ENCODE peak calls at places on chromosomes 2 and 18, in five cellular contexts. M is HCT116, R is K562, F is GM12878, W is HepG2. T is an unnamed sample.

GRCh38 chr2:26462511-26463251 is 15.2 kb downstream of the OTOF start:
- DNase-seq in M (peak), R (peak), F (no peak), W (peak), T (peak)

GRCh38 chr18:12048827-12049175 is 44.8 kb upstream of the ANKRD62 start:
- DNase-seq in M (no peak), R (no peak), F (no peak), W (no peak), T (no peak)

GRCh38 chr2:65377556-65378307 is 54.7 kb downstream of the SPRED2 start:
- DNase-seq in M (no peak), R (no peak), F (no peak), W (no peak), T (no peak)

GRCh38 chr2:84686783-84687442 is 170.6 kb downstream of the DNAH6 start:
- DNase-seq in M (no peak), R (no peak), F (no peak), W (peak), T (no peak)

GRCh38 chr2:137706786-137707613 is 257.3 kb upstream of the HNMT start:
- DNase-seq in M (no peak), R (no peak), F (no peak), W (no peak), T (no peak)

GRCh38 chr2:72096181-72096580 is 51.5 kb downstream of the CYP26B1 start:
- DNase-seq in M (no peak), R (no peak), F (no peak), W (no peak), T (no peak)

GRCh38 chr18:55406374-55407045 is 181.5 kb downstream of the TCF4 start:
- DNase-seq in M (no peak), R (no peak), F (no peak), W (no peak), T (no peak)

GRCh38 chr2:229392214-229392613 is 121.1 kb upstream of the PID1 start:
- DNase-seq in M (no peak), R (no peak), F (no peak), W (no peak), T (no peak)

GRCh38 chr2:232522014-232522854 is 2.0 kb downstream of the PRSS56 start:
- DNase-seq in M (no peak), R (peak), F (no peak), W (no peak), T (peak)

GRCh38 chr2:164890533-164890932 is 48.9 kb upstream of the COBLL1 start:
- DNase-seq in M (no peak), R (no peak), F (no peak), W (no peak), T (peak)

GRCh38 chr2:70999362-70999761 is 4.7 kb upstream of the TEX261 start:
- DNase-seq in M (no peak), R (no peak), F (no peak), W (peak), T (no peak)

GRCh38 chr18:13241083-13241892 is 22.7 kb downstream of the LDLRAD4 start:
- DNase-seq in M (no peak), R (no peak), F (no peak), W (no peak), T (no peak)

GRCh38 chr18:70243131-70243530 is 37.6 kb upstream of the RTTN start:
- DNase-seq in M (peak), R (no peak), F (no peak), W (no peak), T (no peak)

GRCh38 chr2:179965291-179965690 is 41.8 kb downstream of the CWC22 start:
- DNase-seq in M (no peak), R (no peak), F (no peak), W (no peak), T (no peak)

GRCh38 chr2:223113161-223113560 is 61.2 kb downstream of the KCNE4 start:
- DNase-seq in M (no peak), R (no peak), F (no peak), W (no peak), T (no peak)

GRCh38 chr18:51051105-51051712 is 21.2 kb downstream of the SMAD4 start:
- DNase-seq in M (peak), R (peak), F (no peak), W (peak), T (peak)

GRCh38 chr18:74951165-74951760 is 257.7 kb downstream of the PTGR3 start:
- DNase-seq in M (no peak), R (no peak), F (peak), W (peak), T (no peak)

GRCh38 chr2:64327510-64328414 is 126.2 kb upstream of the LGALSL start:
- DNase-seq in M (no peak), R (no peak), F (peak), W (no peak), T (peak)

GRCh38 chr18:26103579-26103978 is 13.2 kb upstream of the SS18 start:
- DNase-seq in M (peak), R (peak), F (no peak), W (peak), T (peak)

GRCh38 chr2:238240761-238241711 is 1.2 kb upstream of the HES6 start:
- DNase-seq in M (peak), R (peak), F (no peak), W (no peak), T (no peak)

GRCh38 chr2:11506611-11506969 is 27.3 kb upstream of the GREB1 start:
- DNase-seq in M (no peak), R (no peak), F (no peak), W (peak), T (no peak)

GRCh38 chr18:33576999-33577687 is 876 bp upstream of the ASXL3 start:
- DNase-seq in M (no peak), R (no peak), F (no peak), W (no peak), T (no peak)

GRCh38 chr18:8800445-8800844 is 95.1 kb downstream of the MTCL1 start:
- DNase-seq in M (peak), R (no peak), F (no peak), W (no peak), T (no peak)

GRCh38 chr2:201904529-201905420 is 98.4 kb downstream of the CDK15 start:
- DNase-seq in M (no peak), R (no peak), F (peak), W (no peak), T (no peak)

GRCh38 chr2:182377467-182377866 is 49.4 kb downstream of the PDE1A start:
- DNase-seq in M (no peak), R (no peak), F (no peak), W (no peak), T (no peak)

GRCh38 chr2:127347734-127348392 is 39.9 kb downstream of the MAP3K2 start:
- DNase-seq in M (no peak), R (no peak), F (no peak), W (no peak), T (no peak)

GRCh38 chr2:54871457-54872103 is 148.1 kb downstream of the EML6 start:
- DNase-seq in M (no peak), R (no peak), F (no peak), W (peak), T (no peak)

GRCh38 chr2:100198461-100199230 is 56.3 kb upstream of the AFF3 start:
- DNase-seq in M (no peak), R (no peak), F (no peak), W (no peak), T (no peak)

GRCh38 chr2:102005989-102006885 is 14.5 kb downstream of the IL1R2 start:
- DNase-seq in M (peak), R (peak), F (no peak), W (peak), T (peak)

GRCh38 chr2:157967856-157968255 is 91.7 kb upstream of the ACVR1 start:
- DNase-seq in M (no peak), R (no peak), F (no peak), W (no peak), T (no peak)

GRCh38 chr18:69399253-69399652 is 1.4 kb upstream of the DOK6 start:
- DNase-seq in M (no peak), R (no peak), F (no peak), W (no peak), T (no peak)

GRCh38 chr2:233271693-233272092 is 20.2 kb downstream of the ATG16L1 start:
- DNase-seq in M (no peak), R (no peak), F (no peak), W (no peak), T (no peak)

GRCh38 chr2:127490283-127490682 is 36.0 kb downstream of the IWS1 start:
- DNase-seq in M (no peak), R (no peak), F (no peak), W (no peak), T (no peak)

GRCh38 chr2:234181128-234181527 is 130.6 kb downstream of the SPP2 start:
- DNase-seq in M (no peak), R (no peak), F (no peak), W (no peak), T (no peak)

GRCh38 chr18:69885381-69885780 is 62.3 kb downstream of the CD226 start:
- DNase-seq in M (no peak), R (no peak), F (no peak), W (no peak), T (no peak)

GRCh38 chr2:118489712-118490255 is 357.7 kb downstream of the EN1 start:
- DNase-seq in M (no peak), R (no peak), F (no peak), W (no peak), T (no peak)

DNA sequence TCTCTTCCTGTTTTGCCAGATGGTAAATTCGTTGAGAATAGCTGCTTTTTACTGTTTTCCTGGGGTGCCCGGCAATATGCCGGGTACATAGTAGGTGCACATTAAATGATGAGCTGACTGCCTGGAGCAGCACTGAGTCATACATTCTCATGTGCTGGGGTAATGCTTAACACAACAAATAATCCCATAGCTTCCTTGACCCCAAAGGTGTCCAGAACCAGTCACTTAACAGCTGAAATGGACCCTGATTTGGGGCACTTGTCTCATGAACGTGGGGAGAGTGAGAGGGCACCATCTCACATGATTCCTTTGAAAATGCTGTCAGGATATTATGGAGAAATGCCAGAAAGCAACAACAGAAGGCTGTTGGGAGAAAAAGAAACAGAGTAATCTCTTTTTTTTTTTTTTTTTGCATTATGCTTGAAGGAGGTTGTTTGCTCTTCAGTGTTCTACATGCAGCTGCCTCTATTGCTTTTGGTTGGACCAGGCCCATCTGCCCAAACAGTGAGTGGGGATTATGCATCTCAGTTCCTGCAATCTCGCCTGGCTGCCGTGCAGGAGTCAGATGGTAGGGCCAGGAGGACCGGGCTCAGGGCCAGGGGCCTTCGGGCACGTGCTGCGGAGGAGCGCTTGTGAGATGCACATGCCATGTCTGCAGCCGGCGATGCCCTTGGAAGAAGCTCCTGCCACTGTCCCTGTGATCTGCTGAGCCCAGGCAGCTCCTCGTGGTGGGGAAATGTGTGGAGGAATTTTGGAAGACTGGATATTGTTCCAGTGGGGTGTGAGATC is 162.1 kb downstream of the SH3RF3 start:
- DNase-seq in M (no peak), R (no peak), F (no peak), W (no peak), T (no peak)
- TF ChIP-seq SIN3A in M (no peak), R (no peak), F (no peak), W (no peak), T (no peak)

DNA sequence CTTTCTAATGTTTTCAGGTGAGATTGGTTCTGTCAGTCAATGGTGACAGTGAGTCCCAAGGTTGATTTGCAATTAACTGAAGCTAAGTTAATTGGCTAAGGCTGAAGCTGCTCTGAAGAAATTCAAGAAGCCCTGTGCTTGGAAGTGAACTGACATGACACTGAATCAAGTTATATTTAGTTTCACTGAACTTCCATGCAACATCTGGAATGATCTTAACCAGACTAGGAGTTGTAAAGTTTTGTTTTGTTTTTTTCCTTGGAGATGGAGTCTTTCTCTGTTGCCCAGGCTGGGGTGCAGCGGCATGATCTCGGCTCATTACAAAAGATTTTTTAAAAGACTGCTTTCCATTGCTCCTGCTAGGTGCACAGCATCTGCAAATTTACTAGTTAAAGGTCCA is 11.4 kb downstream of the SERPINB5 start:
- DNase-seq in M (no peak), R (no peak), F (no peak), W (no peak), T (no peak)
- TF ChIP-seq SIN3A in M (no peak), R (no peak), F (no peak), W (no peak), T (no peak)

GRCh38 chr2:96523659-96524481 is 12.7 kb upstream of the ARID5A start:
- DNase-seq in M (no peak), R (no peak), F (no peak), W (no peak), T (no peak)
- TF ChIP-seq SIN3A in M (no peak), R (no peak), F (no peak), W (no peak), T (no peak)

GRCh38 chr2:219037783-219038549 is 3.4 kb downstream of the CFAP65 start:
- DNase-seq in M (no peak), R (no peak), F (no peak), W (peak), T (no peak)

GRCh38 chr2:219042157-219042556 is 841 bp upstream of the CFAP65 start:
- DNase-seq in M (no peak), R (no peak), F (no peak), W (no peak), T (no peak)

GRCh38 chr2:219038600-219038999 is 2.7 kb downstream of the CFAP65 start:
- DNase-seq in M (no peak), R (no peak), F (no peak), W (no peak), T (no peak)

GRCh38 chr2:219042750-219043149 is 1.4 kb upstream of the CFAP65 start:
- DNase-seq in M (no peak), R (no peak), F (no peak), W (no peak), T (no peak)

DNA sequence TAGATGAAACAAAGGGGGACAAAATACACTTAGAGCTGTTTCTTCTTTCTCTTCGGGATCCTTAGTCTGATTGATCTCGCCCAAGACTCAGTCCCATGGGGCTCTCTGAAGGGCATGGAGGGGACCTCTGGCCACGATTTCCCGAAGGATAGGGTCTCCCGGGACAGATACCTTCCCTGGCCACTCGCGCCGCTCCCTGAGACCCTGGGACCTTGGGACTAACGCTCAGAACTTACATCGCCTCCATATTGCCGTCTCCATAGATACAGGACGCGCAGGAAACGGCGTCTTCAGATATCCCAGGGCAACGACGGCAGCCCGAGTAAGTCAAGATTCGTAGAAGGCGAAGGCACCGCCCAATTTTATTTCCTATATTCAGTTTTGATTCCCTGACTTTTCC is at the start of gene CFAP65:
- DNase-seq in M (peak), R (peak), F (no peak), W (no peak), T (peak)
- TF ChIP-seq SIN3A in M (peak), R (peak), F (no peak), W (no peak), T (peak)

DNA sequence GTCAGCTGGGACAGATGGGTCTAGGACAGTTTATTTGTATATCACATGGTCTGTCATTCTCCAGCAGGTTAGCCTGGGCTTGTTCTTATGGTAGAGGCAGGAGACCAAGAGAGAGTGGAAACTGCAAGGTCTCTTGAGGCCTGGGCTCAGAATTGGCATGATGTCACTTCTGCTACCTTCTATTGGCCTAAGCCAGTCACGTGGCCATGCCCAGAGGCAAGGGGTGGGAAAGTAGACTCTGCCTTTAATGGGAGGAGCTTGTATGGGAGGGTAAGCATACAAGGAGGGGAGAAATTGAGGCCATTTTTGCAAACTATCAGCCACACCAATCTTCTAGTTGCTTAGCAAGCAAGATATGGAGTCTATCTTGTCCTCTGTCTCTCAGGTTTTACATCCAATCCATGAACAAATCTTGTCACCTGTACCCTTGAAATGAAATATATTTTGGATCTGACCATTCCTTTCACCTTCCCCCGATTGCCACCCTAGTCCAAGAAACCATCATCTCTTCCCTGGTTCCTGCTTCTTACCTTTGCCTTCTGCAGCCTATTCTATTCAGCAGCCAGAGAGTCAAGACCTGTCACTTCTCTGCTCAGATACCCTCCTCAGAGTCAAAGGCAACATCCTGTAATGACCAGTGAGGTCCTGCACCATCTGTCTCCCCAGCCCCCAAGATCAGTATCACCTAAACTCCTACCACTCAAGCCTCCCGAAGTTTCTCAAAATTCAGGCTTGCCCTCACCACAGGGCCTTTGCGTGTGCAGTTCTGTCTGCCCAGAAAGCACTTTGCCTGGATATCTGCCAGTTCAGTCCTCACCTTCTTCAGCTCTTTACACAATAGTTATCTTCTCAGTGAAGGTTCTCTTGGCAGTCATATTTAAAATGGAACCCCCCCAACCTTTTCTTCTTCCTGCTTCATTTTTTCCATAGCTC is 240.0 kb downstream of the LOXHD1 start:
- DNase-seq in M (peak), R (peak), F (no peak), W (no peak), T (no peak)
- TF ChIP-seq SIN3A in M (no peak), R (no peak), F (no peak), W (no peak), T (no peak)

DNA sequence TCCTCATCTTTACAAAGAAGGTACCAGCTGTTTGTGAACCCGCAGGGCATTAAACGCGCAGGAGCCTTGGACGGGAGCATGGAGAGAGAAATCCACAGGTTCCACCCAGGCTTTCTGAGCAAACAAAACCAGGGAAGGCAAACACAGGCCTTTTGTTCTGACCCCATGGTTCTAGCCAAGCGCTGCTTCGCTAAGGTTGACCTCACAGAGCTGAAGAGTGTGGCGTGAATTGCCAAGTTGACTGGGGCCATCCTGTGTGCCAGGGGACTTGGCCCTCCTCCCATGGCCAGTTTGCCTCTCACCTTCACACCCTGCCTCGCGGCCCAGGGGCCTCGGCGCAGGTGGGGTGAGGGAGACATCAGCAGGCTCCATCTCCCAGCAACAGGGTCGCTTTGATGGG is 74.1 kb downstream of the VAPA start:
- DNase-seq in M (no peak), R (no peak), F (no peak), W (peak), T (no peak)
- TF ChIP-seq SIN3A in M (no peak), R (no peak), F (no peak), W (no peak), T (no peak)

GRCh38 chr2:50492452-50492851 is 539.5 kb downstream of the NRXN1 start:
- DNase-seq in M (peak), R (peak), F (peak), W (peak), T (peak)
- TF ChIP-seq SIN3A in M (no peak), R (no peak), F (no peak), W (no peak), T (no peak)

GRCh38 chr2:205734436-205734835 is 52.1 kb downstream of the NRP2 start:
- DNase-seq in M (no peak), R (peak), F (no peak), W (peak), T (peak)
- TF ChIP-seq SIN3A in M (no peak), R (no peak), F (no peak), W (no peak), T (peak)

GRCh38 chr2:47076586-47077441 is 78.3 kb downstream of the STPG4 start:
- DNase-seq in M (peak), R (no peak), F (no peak), W (peak), T (peak)

GRCh38 chr2:47073641-47074040 is 81.5 kb downstream of the STPG4 start:
- DNase-seq in M (no peak), R (no peak), F (no peak), W (no peak), T (no peak)

GRCh38 chr2:47074691-47075090 is 80.4 kb downstream of the STPG4 start:
- DNase-seq in M (no peak), R (no peak), F (no peak), W (no peak), T (no peak)

GRCh38 chr2:47076126-47076506 is 79.0 kb downstream of the STPG4 start:
- DNase-seq in M (no peak), R (no peak), F (no peak), W (no peak), T (no peak)

GRCh38 chr2:47075361-47076125 is 79.6 kb downstream of the STPG4 start:
- DNase-seq in M (no peak), R (no peak), F (no peak), W (no peak), T (no peak)
- TF ChIP-seq SIN3A in M (no peak), R (no peak), F (no peak), W (no peak), T (no peak)

T was measured in SK-N-SH.